ENCODE peak calls at places on chromosome 22, in ten cellular contexts. M, V, I, O, Q, L, B, W, G and P are unnamed samples.

GRCh38 chr22:35589736-35590079 is 27.4 kb downstream of the MB start:
- DNase-seq in M (no peak), V (no peak), I (no peak), O (no peak), Q (no peak), L (no peak), B (no peak), W (no peak), G (no peak), P (no peak)

GRCh38 chr22:29335656-29336055 is 20.2 kb upstream of the RASL10A start:
- DNase-seq in M (no peak), V (no peak), I (no peak), O (no peak), Q (no peak), L (no peak), B (no peak), W (no peak), G (no peak), P (no peak)

GRCh38 chr22:30038219-30038618 is 42.0 kb upstream of the HORMAD2 start:
- DNase-seq in M (no peak), V (no peak), I (no peak), O (no peak), Q (peak), L (no peak), B (no peak), W (no peak), G (no peak), P (peak)

GRCh38 chr22:44952863-44953790 is 56.7 kb downstream of the PHF21B start:
- DNase-seq in M (no peak), V (no peak), I (no peak), O (no peak), Q (no peak), L (no peak), B (no peak), W (no peak), G (no peak), P (no peak)

GRCh38 chr22:39724390-39724789 is 153.8 kb downstream of the CACNA1I start:
- DNase-seq in M (no peak), V (no peak), I (no peak), O (no peak), Q (no peak), L (peak), B (no peak), W (no peak), G (peak), P (no peak)

GRCh38 chr22:40329021-40329456 is 17.3 kb upstream of the ADSL start:
- DNase-seq in M (no peak), V (no peak), I (no peak), O (no peak), Q (no peak), L (no peak), B (no peak), W (no peak), G (no peak), P (no peak)

GRCh38 chr22:39931271-39931670 is 28.9 kb upstream of the TMA7B start:
- DNase-seq in M (no peak), V (no peak), I (no peak), O (no peak), Q (no peak), L (no peak), B (no peak), W (no peak), G (no peak), P (no peak)

GRCh38 chr22:27971926-27972325 is 52.9 kb upstream of the PITPNB start:
- DNase-seq in M (no peak), V (no peak), I (no peak), O (no peak), Q (no peak), L (no peak), B (no peak), W (no peak), G (no peak), P (no peak)

GRCh38 chr22:30474683-30475424 is 3.0 kb upstream of the SEC14L3 start:
- DNase-seq in M (no peak), V (no peak), I (peak), O (peak), Q (peak), L (no peak), B (no peak), W (no peak), G (peak), P (no peak)

GRCh38 chr22:48316245-48316875 is 1511.3 kb downstream of the BRD1 start:
- DNase-seq in M (peak), V (no peak), I (no peak), O (no peak), Q (no peak), L (no peak), B (no peak), W (no peak), G (no peak), P (peak)

GRCh38 chr22:46986788-46987187 is 224.3 kb downstream of the TBC1D22A start:
- DNase-seq in M (no peak), V (no peak), I (no peak), O (no peak), Q (no peak), L (no peak), B (no peak), W (no peak), G (no peak), P (peak)